ENCODE peak calls at places on chromosomes 2 and 18, in eight cellular contexts. Q, Z, J, C, S, T, X and R are unnamed samples. For H3K4me1, the result is how much of the 10 kb centered on the place peaks cover.

GRCh38 chr2:218569038-218569431 is 396 bp downstream of the CNOT9 start:
- DNase-seq in Q (no peak), Z (peak), J (peak), C (peak), S (peak), T (no peak), X (no peak), R (peak)

GRCh38 chr2:71667256-71668182 is 214.2 kb downstream of the DYSF start:
- DNase-seq in Q (no peak), Z (no peak), J (no peak), C (no peak), S (no peak), T (no peak), X (no peak), R (no peak)

GRCh38 chr2:195151711-195152110 is 505.3 kb upstream of the SLC39A10 start:
- DNase-seq in Q (no peak), Z (no peak), J (no peak), C (no peak), S (no peak), T (no peak), X (no peak), R (no peak)

GRCh38 chr2:200735061-200735460 is 76.6 kb upstream of the BZW1 start:
- DNase-seq in Q (no peak), Z (no peak), J (no peak), C (no peak), S (peak), T (no peak), X (no peak), R (no peak)

GRCh38 chr18:26386002-26386401 is 159.8 kb downstream of the TAF4B start:
- DNase-seq in Q (no peak), Z (peak), J (no peak), C (no peak), S (peak), T (no peak), X (no peak), R (no peak)

GRCh38 chr2:132937629-132938028 is 267.6 kb upstream of the LYPD1 start:
- DNase-seq in Q (no peak), Z (no peak), J (no peak), C (no peak), S (peak), T (no peak), X (no peak), R (no peak)

GRCh38 chr2:160207804-160208661 is 8.0 kb upstream of the ITGB6 start:
- DNase-seq in Q (no peak), Z (peak), J (no peak), C (no peak), S (peak), T (peak), X (peak), R (peak)

GRCh38 chr2:118850171-118850900 is 2.9 kb upstream of the EN1 start:
- DNase-seq in Q (peak), Z (no peak), J (no peak), C (no peak), S (no peak), T (no peak), X (no peak), R (no peak)

DNA sequence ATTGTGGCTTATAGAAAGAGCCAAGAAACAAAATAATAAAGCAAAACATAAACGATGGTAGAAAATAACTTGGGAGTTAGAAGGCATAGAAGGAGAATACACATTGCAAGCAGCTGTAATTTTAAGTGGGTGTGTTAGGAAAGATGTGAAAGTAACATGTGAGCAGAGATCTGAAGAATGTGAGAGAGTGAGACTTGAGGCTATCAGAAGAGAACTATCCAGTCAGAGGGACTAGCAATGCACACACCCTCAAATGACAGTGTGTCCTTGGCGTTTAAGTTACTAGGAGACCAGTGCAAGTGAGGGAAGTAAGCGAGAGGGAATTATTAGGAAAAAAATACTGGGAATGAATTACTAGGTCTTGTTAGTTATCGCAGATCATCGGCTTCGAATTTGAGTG is 304.9 kb downstream of the DSEL start:
- DNase-seq in Q (no peak), Z (no peak), J (no peak), C (no peak), S (peak), T (no peak), X (no peak), R (no peak)
- H3K4me1 ChIP-seq in Q (under half), Z (under half), J (under half), C (under half), S (under half), T (under half), X (under half), R (under half)

DNA sequence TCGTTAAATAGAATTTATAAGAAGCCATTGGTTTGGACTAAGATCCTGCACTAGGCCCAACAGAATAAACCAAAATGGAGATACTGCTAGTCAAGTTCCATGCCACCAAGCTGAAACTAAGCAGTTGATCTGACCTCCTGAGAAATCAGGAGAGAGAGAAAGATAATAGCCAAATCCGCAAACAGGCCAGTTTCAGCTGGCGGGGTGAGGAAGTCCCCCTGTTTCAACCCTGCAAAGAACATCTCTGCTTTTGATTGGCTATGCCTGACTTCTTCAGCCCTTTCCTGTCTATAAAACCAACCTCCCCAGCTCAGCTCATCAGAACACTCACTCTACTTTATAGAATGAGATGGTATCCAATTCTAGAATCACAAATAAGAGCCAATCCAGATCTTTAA is 543.3 kb upstream of the ID2 start:
- DNase-seq in Q (no peak), Z (no peak), J (no peak), C (no peak), S (no peak), T (no peak), X (no peak), R (no peak)
- H3K4me1 ChIP-seq in Q (under half), Z (under half), J (under half), C (under half), S (under half), T (under half), X (under half), R (under half)

DNA sequence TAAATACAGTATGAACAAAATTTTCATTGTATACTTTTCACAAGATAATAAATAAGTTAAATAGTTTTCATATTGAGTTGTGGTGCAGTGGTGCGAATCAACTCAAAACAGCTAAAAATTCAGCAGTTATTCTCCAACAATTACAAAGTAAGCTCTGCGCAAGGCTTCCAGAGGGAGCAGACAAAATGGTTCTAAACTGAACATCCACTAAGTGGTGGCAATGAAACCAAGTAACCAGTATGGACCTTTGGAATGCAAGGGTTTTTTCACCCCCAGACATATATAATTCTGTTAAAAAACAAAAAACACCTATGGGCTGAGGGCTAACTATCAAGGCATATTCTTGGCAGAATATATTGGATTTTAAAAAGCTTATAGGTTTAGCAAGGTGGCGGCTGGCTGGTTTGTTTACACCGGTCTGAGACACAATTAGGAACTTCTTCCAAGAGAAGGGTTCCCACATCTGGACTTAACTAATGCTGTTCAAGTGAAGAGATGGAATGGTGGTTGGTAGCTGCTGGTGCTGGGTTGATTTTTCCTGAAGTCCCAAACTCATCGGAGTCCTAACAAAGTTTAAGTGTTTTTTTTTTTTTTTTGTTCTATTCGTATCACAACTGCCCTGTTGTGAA is 2.9 kb downstream of the ZFP36L2 start:
- DNase-seq in Q (no peak), Z (peak), J (peak), C (no peak), S (peak), T (no peak), X (no peak), R (no peak)
- H3K4me1 ChIP-seq in Q (under half), Z (half or more), J (under half), C (half or more), S (under half), T (under half), X (under half), R (half or more)

GRCh38 chr18:59325965-59326364 is 7.5 kb upstream of the CPLX4 start:
- DNase-seq in Q (no peak), Z (no peak), J (no peak), C (no peak), S (no peak), T (no peak), X (no peak), R (no peak)
- H3K4me1 ChIP-seq in Q (under half), Z (under half), J (under half), C (under half), S (under half), T (under half), X (under half), R (under half)

DNA sequence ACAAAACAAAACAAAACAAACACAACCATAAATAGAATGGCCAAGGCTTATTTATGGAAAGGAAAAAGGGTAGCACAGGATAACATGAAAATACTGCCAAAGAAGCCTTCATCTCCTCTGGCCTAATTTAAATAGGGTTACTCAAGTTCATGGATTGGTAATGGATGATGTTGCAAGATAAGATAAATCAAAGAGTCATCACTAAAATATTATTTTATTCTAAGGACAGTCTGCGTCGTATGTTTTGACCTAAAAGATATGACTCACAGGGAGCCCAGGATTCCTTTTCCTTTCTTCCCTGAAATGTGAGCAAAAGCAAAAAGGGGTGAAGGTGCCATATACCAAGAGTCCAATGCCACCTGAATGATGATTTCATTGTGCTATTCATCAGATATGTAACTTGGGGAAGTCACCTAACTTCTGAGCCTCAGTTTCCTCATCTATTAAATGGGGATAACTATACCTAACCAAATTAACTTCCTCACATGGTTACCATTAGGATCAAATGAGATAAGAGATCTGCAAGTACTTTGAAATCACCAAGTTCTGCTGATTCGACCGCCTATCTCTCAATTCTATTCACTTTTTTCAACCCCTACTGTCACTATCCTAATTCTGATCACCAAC is 137.7 kb downstream of the THADA start:
- DNase-seq in Q (no peak), Z (peak), J (no peak), C (no peak), S (peak), T (no peak), X (no peak), R (no peak)
- H3K4me1 ChIP-seq in Q (under half), Z (half or more), J (under half), C (under half), S (half or more), T (under half), X (under half), R (half or more)

DNA sequence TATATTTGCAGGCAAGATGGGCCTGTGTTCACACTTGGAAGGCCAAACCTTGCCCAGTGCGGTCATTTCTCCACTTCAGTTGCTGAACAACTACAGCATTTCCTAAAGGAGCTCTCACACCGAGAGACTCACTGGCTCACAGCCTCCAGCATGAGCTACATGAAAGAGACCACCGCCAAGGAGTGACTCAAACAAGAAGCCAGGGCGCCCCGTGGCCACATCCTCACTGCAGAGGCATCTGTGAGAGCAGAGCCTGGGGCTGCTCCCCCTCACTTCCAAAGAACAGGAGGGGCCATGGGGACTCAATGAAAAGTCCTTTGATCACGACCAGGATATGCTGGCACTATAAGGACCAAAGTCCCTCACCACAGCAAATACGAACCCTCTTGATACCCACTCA is 50.0 kb downstream of the TMEM163 start:
- DNase-seq in Q (no peak), Z (no peak), J (peak), C (no peak), S (no peak), T (no peak), X (no peak), R (no peak)
- H3K4me1 ChIP-seq in Q (under half), Z (under half), J (half or more), C (under half), S (under half), T (under half), X (under half), R (under half)

GRCh38 chr2:131365452-131365851 is 1.5 kb upstream of the RAB6D start:
- DNase-seq in Q (no peak), Z (no peak), J (no peak), C (no peak), S (no peak), T (no peak), X (no peak), R (no peak)
- H3K4me1 ChIP-seq in Q (under half), Z (under half), J (under half), C (under half), S (under half), T (under half), X (under half), R (under half)

GRCh38 chr18:50947899-50948298 is 19.9 kb upstream of the ELAC1 start:
- DNase-seq in Q (no peak), Z (no peak), J (no peak), C (no peak), S (peak), T (no peak), X (no peak), R (no peak)
- H3K4me1 ChIP-seq in Q (under half), Z (under half), J (under half), C (under half), S (under half), T (under half), X (under half), R (under half)